ENCODE peak calls at places on chromosomes 5 and 9, in seven cellular contexts. W is IMR-90, O is mesendoderm, T is H9, I is tibial artery, R is PC-3, D is osteoblast. K is an unnamed sample.

GRCh38 chr9:71608825-71609452 is 159.4 kb downstream of the CEMIP2 start:
- DNase-seq in W (peak; percentile 19), O (peak; percentile 76), T (peak; percentile 45), I (no peak), R (no peak), D (no peak), K (no peak)

GRCh38 chr9:79377315-79377855 is 194.4 kb upstream of the TLE4 start:
- DNase-seq in W (peak; percentile 54), O (no peak), T (no peak), I (no peak), R (peak; percentile 22), D (no peak), K (no peak)

GRCh38 chr5:108637110-108637509 is 110.6 kb upstream of the FER start:
- DNase-seq in W (peak; percentile 62), O (no peak), T (no peak), I (no peak), R (peak; percentile 74), D (peak; percentile 47), K (no peak)

GRCh38 chr9:2289234-2289755 is 274.1 kb downstream of the SMARCA2 start:
- DNase-seq in W (no peak), O (no peak), T (no peak), I (no peak), R (no peak), D (no peak), K (no peak)

GRCh38 chr5:115325291-115326019 is 29.0 kb upstream of the CCDC112 start:
- DNase-seq in W (no peak), O (no peak), T (no peak), I (no peak), R (no peak), D (no peak), K (no peak)

GRCh38 chr5:173643964-173644363 is 27.5 kb upstream of the BOD1 start:
- DNase-seq in W (peak; percentile 10), O (peak; percentile 77), T (peak; percentile 78), I (no peak), R (no peak), D (no peak), K (no peak)

GRCh38 chr9:11821541-11821940 is 871.6 kb upstream of the TYRP1 start:
- DNase-seq in W (no peak), O (no peak), T (no peak), I (no peak), R (no peak), D (no peak), K (no peak)

GRCh38 chr9:10614201-10614870 is 1.5 kb upstream of the PTPRD start:
- DNase-seq in W (no peak), O (no peak), T (no peak), I (no peak), R (peak; percentile 3), D (no peak), K (no peak)

GRCh38 chr9:89038354-89039091 is 47.3 kb downstream of the S1PR3 start:
- DNase-seq in W (peak; percentile 97), O (no peak), T (no peak), I (peak; percentile 66), R (peak; percentile 12), D (peak; percentile 96), K (no peak)

GRCh38 chr5:128844354-128844923 is 120.8 kb upstream of the SLC27A6 start:
- DNase-seq in W (peak; percentile 28), O (peak; percentile 30), T (no peak), I (no peak), R (peak; percentile 63), D (no peak), K (no peak)

GRCh38 chr5:51104556-51104955 is 278.7 kb upstream of the ISL1 start:
- DNase-seq in W (no peak), O (no peak), T (no peak), I (no peak), R (no peak), D (no peak), K (no peak)

GRCh38 chr5:42718591-42718990 is 38.0 kb upstream of the CCDC152 start:
- DNase-seq in W (no peak), O (no peak), T (no peak), I (no peak), R (peak; percentile 75), D (peak; percentile 30), K (no peak)

GRCh38 chr5:94432499-94432898 is 185.9 kb downstream of the KIAA0825 start:
- DNase-seq in W (peak; percentile 49), O (no peak), T (no peak), I (no peak), R (peak; percentile 44), D (peak; percentile 6), K (peak; percentile 29)

GRCh38 chr5:61811052-61811451 is 479.0 kb downstream of the ZSWIM6 start:
- DNase-seq in W (no peak), O (no peak), T (no peak), I (no peak), R (no peak), D (no peak), K (no peak)

GRCh38 chr9:113468716-113469448 is 5.4 kb downstream of the RGS3 start:
- DNase-seq in W (no peak), O (no peak), T (no peak), I (peak; percentile 82), R (no peak), D (no peak), K (no peak)

GRCh38 chr5:55042886-55043285 is 18.8 kb downstream of the GZMK start:
- DNase-seq in W (no peak), O (no peak), T (no peak), I (no peak), R (no peak), D (no peak), K (no peak)

GRCh38 chr5:57033103-57033502 is 81.2 kb upstream of the MIER3 start:
- DNase-seq in W (no peak), O (no peak), T (no peak), I (no peak), R (peak; percentile 78), D (no peak), K (peak; percentile 97)

DNA sequence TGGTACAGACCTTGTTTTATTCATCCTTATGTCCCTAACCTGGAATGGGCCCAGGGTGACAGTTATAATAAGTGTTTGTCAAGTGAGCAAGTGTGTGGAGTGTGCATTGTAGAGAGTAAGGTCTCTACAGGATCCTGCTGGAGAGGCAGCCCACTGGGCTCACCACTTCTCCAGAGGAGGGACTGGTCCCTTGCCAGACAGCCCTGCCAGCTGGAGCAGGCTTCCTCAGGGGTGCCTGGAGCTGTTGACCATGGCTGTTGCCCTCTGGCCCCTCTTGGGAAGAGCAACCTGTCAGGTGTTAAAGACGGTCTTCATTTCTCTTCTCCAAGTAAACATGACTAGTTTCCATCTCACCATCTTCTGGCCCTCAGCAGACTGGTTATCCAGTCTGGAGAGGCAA is 20.0 kb downstream of the IRF1 start:
- DNase-seq in W (no peak), O (no peak), T (no peak), I (peak; percentile 51), R (no peak), D (no peak), K (no peak)
- H3K4me1 ChIP-seq in W (peaks cover 13% of the 10 kb centered on the region), O (peaks cover 7% of the 10 kb centered on the region), T (peaks cover 2% of the 10 kb centered on the region), I (peaks cover 14% of the 10 kb centered on the region), R (no peaks in the 10 kb centered on the region), D (peaks cover 62% of the 10 kb centered on the region), K (peaks cover 28% of the 10 kb centered on the region)

GRCh38 chr5:150653762-150654158 is 7.3 kb upstream of the MYOZ3 start:
- DNase-seq in W (peak; percentile 42), O (no peak), T (no peak), I (no peak), R (no peak), D (peak; percentile 96), K (no peak)
- H3K4me1 ChIP-seq in W (peaks cover 29% of the 10 kb centered on the region), O (peaks cover 6% of the 10 kb centered on the region), T (no peaks in the 10 kb centered on the region), I (peaks cover 83% of the 10 kb centered on the region), R (peaks cover 6% of the 10 kb centered on the region), D (peaks cover 22% of the 10 kb centered on the region), K (no peaks in the 10 kb centered on the region)

GRCh38 chr5:134082264-134082992 is 32.1 kb upstream of the TCF7 start:
- DNase-seq in W (no peak), O (no peak), T (no peak), I (no peak), R (no peak), D (no peak), K (no peak)

GRCh38 chr5:134084570-134084969 is 29.9 kb upstream of the TCF7 start:
- DNase-seq in W (no peak), O (no peak), T (no peak), I (no peak), R (no peak), D (no peak), K (no peak)

GRCh38 chr5:134085411-134085810 is 29.1 kb upstream of the TCF7 start:
- DNase-seq in W (no peak), O (no peak), T (no peak), I (no peak), R (no peak), D (no peak), K (no peak)

GRCh38 chr5:134083517-134083916 is 31.0 kb upstream of the TCF7 start:
- DNase-seq in W (peak; percentile 12), O (no peak), T (no peak), I (no peak), R (no peak), D (peak; percentile 87), K (no peak)

DNA sequence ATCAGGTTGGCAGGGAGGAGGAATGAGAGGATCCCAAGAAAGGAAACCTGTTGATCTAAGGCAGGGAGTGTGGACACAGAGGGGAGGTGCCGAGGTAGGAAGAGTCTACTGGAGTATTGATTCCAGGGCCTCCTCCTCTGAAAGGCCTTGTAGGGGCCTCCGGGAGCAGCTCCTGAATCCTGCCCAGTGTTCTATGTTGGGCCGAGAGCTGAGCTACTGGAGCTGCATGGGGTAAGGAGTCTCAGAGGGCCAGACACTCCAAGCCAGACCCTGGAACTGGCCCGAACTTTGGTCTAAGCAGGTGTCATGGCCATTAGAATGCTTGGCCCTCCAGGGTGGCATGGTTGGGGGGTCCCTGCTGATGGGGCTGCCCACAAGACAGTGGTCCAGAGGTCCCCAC is 30.3 kb upstream of the TCF7 start:
- DNase-seq in W (no peak), O (no peak), T (no peak), I (no peak), R (no peak), D (no peak), K (no peak)
- H3K4me1 ChIP-seq in W (peaks cover 2% of the 10 kb centered on the region), O (no peaks in the 10 kb centered on the region), T (peaks cover 3% of the 10 kb centered on the region), I (no peaks in the 10 kb centered on the region), R (no peaks in the 10 kb centered on the region), D (peaks cover 13% of the 10 kb centered on the region), K (no peaks in the 10 kb centered on the region)

GRCh38 chr9:87570000-87570834 is 72.5 kb downstream of the DAPK1 start:
- DNase-seq in W (no peak), O (no peak), T (no peak), I (no peak), R (no peak), D (peak; percentile 69), K (peak; percentile 95)

GRCh38 chr9:87573841-87574342 is 76.2 kb downstream of the DAPK1 start:
- DNase-seq in W (peak; percentile 34), O (no peak), T (no peak), I (no peak), R (no peak), D (peak; percentile 65), K (peak; percentile 55)

GRCh38 chr9:87569008-87569908 is 71.6 kb downstream of the DAPK1 start:
- DNase-seq in W (no peak), O (peak; percentile 85), T (no peak), I (no peak), R (no peak), D (peak; percentile 48), K (peak; percentile 97)

GRCh38 chr9:87567988-87568800 is 70.5 kb downstream of the DAPK1 start:
- DNase-seq in W (no peak), O (no peak), T (no peak), I (no peak), R (no peak), D (no peak), K (no peak)

DNA sequence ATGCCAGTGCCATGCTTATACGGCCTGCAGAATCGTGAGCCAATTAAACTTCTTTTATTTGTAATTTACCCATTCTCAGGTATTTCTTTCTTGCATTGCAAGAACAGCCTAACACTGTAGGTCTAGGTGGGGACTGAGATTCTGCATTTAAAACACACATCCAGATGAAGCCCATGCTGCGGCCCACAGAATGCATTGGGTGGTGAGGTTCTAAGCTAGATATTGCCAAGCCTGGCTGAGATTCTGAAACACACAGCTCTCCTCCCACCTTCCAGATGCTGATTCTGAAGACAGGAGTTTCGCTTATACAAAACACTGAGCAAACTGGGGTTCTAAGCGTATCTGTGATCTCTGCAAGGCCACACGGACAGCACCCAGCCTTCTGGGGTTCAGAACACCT is 75.1 kb downstream of the DAPK1 start:
- DNase-seq in W (no peak), O (no peak), T (no peak), I (no peak), R (no peak), D (no peak), K (no peak)
- H3K4me1 ChIP-seq in W (no peaks in the 10 kb centered on the region), O (peaks cover 14% of the 10 kb centered on the region), T (peaks cover 17% of the 10 kb centered on the region), I (peaks cover 27% of the 10 kb centered on the region), R (no peaks in the 10 kb centered on the region), D (no peaks in the 10 kb centered on the region), K (peaks cover 18% of the 10 kb centered on the region)

K was measured in small intestine.